ENCODE peak calls at places on chromosomes 1 and 21, in seven cellular contexts. E is foreskin fibroblast; G is fibroblast of the aortic adventitia; F is GOT3; B is HEK293T; U is activated naive CD8-positive, alpha-beta T cell treated with anti-CD3 and anti-CD28 coated beads for 36 hours; P is fibroblast of pulmonary artery. Q is an unnamed sample.

GRCh38 chr1:63323866-63324778 is 1.8 kb downstream of the FOXD3 start:
- DNase-seq in E (no peak), G (no peak), F (no peak), B (no peak), U (no peak), P (no peak), Q (no peak)

GRCh38 chr1:100860397-100860991 is 34.1 kb downstream of the EXTL2 start:
- DNase-seq in E (peak; percentile 61), G (peak; percentile 84), F (no peak), B (no peak), U (no peak), P (peak; percentile 87), Q (no peak)

GRCh38 chr1:247576514-247576913 is 11.6 kb upstream of the OR2G2 start:
- DNase-seq in E (no peak), G (no peak), F (no peak), B (no peak), U (no peak), P (peak; percentile 6), Q (no peak)

GRCh38 chr1:46081206-46081605 is 51.2 kb downstream of the PIK3R3 start:
- DNase-seq in E (no peak), G (no peak), F (no peak), B (no peak), U (no peak), P (no peak), Q (no peak)

GRCh38 chr1:232477728-232478127 is 152.2 kb downstream of the SIPA1L2 start:
- DNase-seq in E (peak; percentile 84), G (peak; percentile 94), F (peak; percentile 76), B (no peak), U (no peak), P (peak; percentile 78), Q (no peak)

GRCh38 chr1:186059311-186059710 is 315.7 kb downstream of the TPR start:
- DNase-seq in E (peak; percentile 33), G (peak; percentile 42), F (no peak), B (no peak), U (no peak), P (peak; percentile 45), Q (no peak)

GRCh38 chr1:224333939-224334701 is 4.1 kb upstream of the NVL start:
- DNase-seq in E (peak; percentile 39), G (peak; percentile 37), F (no peak), B (no peak), U (no peak), P (no peak), Q (no peak)

GRCh38 chr1:197838836-197839235 is 63.6 kb upstream of the DENND1B start:
- DNase-seq in E (peak; percentile 77), G (peak; percentile 68), F (no peak), B (no peak), U (no peak), P (peak; percentile 86), Q (no peak)

GRCh38 chr1:101257500-101258325 is 20.9 kb downstream of the S1PR1 start:
- DNase-seq in E (no peak), G (peak; percentile 13), F (no peak), B (no peak), U (no peak), P (no peak), Q (no peak)

GRCh38 chr1:6987940-6988339 is 202.7 kb downstream of the CAMTA1 start:
- DNase-seq in E (no peak), G (no peak), F (no peak), B (no peak), U (no peak), P (no peak), Q (no peak)

GRCh38 chr1:156705918-156706646 is 699 bp upstream of the CRABP2 start:
- DNase-seq in E (peak; percentile 51), G (peak; percentile 73), F (no peak), B (peak; percentile 87), U (peak; percentile 72), P (no peak), Q (peak; percentile 91)

GRCh38 chr1:41498391-41498790 is 13.9 kb upstream of the EDN2 start:
- DNase-seq in E (no peak), G (no peak), F (no peak), B (no peak), U (no peak), P (no peak), Q (no peak)

GRCh38 chr1:162633327-162633762 is 1.1 kb downstream of the DDR2 start:
- DNase-seq in E (no peak), G (peak; percentile 79), F (no peak), B (peak; percentile 26), U (no peak), P (peak; percentile 63), Q (peak; percentile 47)

GRCh38 chr1:7610936-7611335 is 160.2 kb upstream of the VAMP3 start:
- DNase-seq in E (no peak), G (no peak), F (no peak), B (no peak), U (no peak), P (no peak), Q (no peak)

GRCh38 chr1:70509996-70510876 is 99.2 kb downstream of the CTH start:
- DNase-seq in E (peak; percentile 88), G (peak; percentile 98), F (no peak), B (peak; percentile 77), U (no peak), P (peak; percentile 91), Q (peak; percentile 62)

GRCh38 chr1:212556822-212557549 is 51.6 kb upstream of the ATF3 start:
- DNase-seq in E (no peak), G (no peak), F (no peak), B (no peak), U (no peak), P (no peak), Q (no peak)

GRCh38 chr1:114153051-114153620 is 533 bp downstream of the SYT6 start:
- DNase-seq in E (no peak), G (no peak), F (no peak), B (peak; percentile 56), U (no peak), P (no peak), Q (peak; percentile 23)

GRCh38 chr1:40784141-40784770 is 669 bp downstream of the KCNQ4 start:
- DNase-seq in E (no peak), G (no peak), F (no peak), B (peak; percentile 47), U (peak; percentile 18), P (no peak), Q (no peak)

GRCh38 chr1:39360726-39361125 is 130.7 kb upstream of the BMP8A start:
- DNase-seq in E (no peak), G (peak; percentile 13), F (no peak), B (no peak), U (no peak), P (peak; percentile 85), Q (no peak)

GRCh38 chr1:198271467-198271866 is 114.7 kb downstream of the NEK7 start:
- DNase-seq in E (no peak), G (no peak), F (no peak), B (no peak), U (no peak), P (no peak), Q (no peak)

GRCh38 chr1:14262582-14262981 is 335.9 kb upstream of the KAZN start:
- DNase-seq in E (no peak), G (no peak), F (no peak), B (peak; percentile 23), U (no peak), P (no peak), Q (peak; percentile 81)

GRCh38 chr1:172457479-172458130 is 13.7 kb upstream of the PIGC start:
- DNase-seq in E (no peak), G (no peak), F (no peak), B (no peak), U (no peak), P (no peak), Q (no peak)

GRCh38 chr1:14946567-14947285 is 206.8 kb upstream of the TMEM51 start:
- DNase-seq in E (peak; percentile 41), G (peak; percentile 83), F (no peak), B (no peak), U (no peak), P (peak; percentile 46), Q (no peak)

GRCh38 chr1:201566933-201567801 is 28.2 kb downstream of the NAV1 start:
- DNase-seq in E (no peak), G (no peak), F (no peak), B (no peak), U (no peak), P (no peak), Q (no peak)

GRCh38 chr1:151325231-151325630 is 2.0 kb downstream of the PI4KB start:
- DNase-seq in E (no peak), G (no peak), F (no peak), B (no peak), U (no peak), P (peak; percentile 23), Q (no peak)

GRCh38 chr1:107590087-107590486 is 374.9 kb downstream of the VAV3 start:
- DNase-seq in E (no peak), G (no peak), F (no peak), B (no peak), U (no peak), P (no peak), Q (no peak)

GRCh38 chr1:10857689-10858088 is 61.2 kb upstream of the CASZ1 start:
- DNase-seq in E (no peak), G (no peak), F (no peak), B (no peak), U (no peak), P (no peak), Q (no peak)

GRCh38 chr1:156944268-156944667 is 23.8 kb downstream of the LRRC71 start:
- DNase-seq in E (no peak), G (no peak), F (no peak), B (no peak), U (no peak), P (no peak), Q (no peak)

GRCh38 chr21:15062566-15062965 is 2.2 kb downstream of the NRIP1 start:
- DNase-seq in E (no peak), G (peak; percentile 51), F (no peak), B (no peak), U (no peak), P (peak; percentile 50), Q (no peak)

GRCh38 chr1:218344814-218345672 is at the start of gene TGFB2:
- DNase-seq in E (peak; percentile 54), G (peak; percentile 92), F (no peak), B (peak; percentile 46), U (peak; percentile 23), P (peak; percentile 92), Q (peak; percentile 76)

GRCh38 chr1:104718752-104719151 is 969.1 kb downstream of the AMY1C start:
- DNase-seq in E (no peak), G (no peak), F (no peak), B (no peak), U (no peak), P (no peak), Q (no peak)